ENCODE peak calls at places on chromosomes 3 and 15, in seven cellular contexts. One of them, this sample, is unnamed.

GRCh38 chr15:36066757-36067156 is 512.7 kb upstream of the CDIN1 start:
- DNase-seq in AG04450: no peak
- DNase-seq in GM13977: no peak
- DNase-seq in stimulated activated naive CD8-positive, alpha-beta T cell treated with anti-CD3 and anti-CD28 coated beads, Interleukin-15, amount 100 ng/mL, for 72 hours: no peak
- DNase-seq in T-helper 1 cell: no peak
- DNase-seq in ELR: no peak
- DNase-seq in osteocyte: no peak
- DNase-seq in this sample: no peak

GRCh38 chr15:56180851-56181250 is 62.8 kb downstream of the RFX7 start:
- DNase-seq in T-helper 1 cell: no peak
- DNase-seq in AG04450: no peak
- DNase-seq in stimulated activated naive CD8-positive, alpha-beta T cell treated with anti-CD3 and anti-CD28 coated beads, Interleukin-15, amount 100 ng/mL, for 72 hours: no peak
- DNase-seq in osteocyte: no peak
- DNase-seq in ELR: no peak
- DNase-seq in GM13977: no peak
- DNase-seq in this sample: no peak

GRCh38 chr3:184174278-184174645 is 393 bp upstream of the AP2M1 start:
- DNase-seq in AG04450: no peak
- DNase-seq in T-helper 1 cell: no peak
- DNase-seq in ELR: no peak
- DNase-seq in stimulated activated naive CD8-positive, alpha-beta T cell treated with anti-CD3 and anti-CD28 coated beads, Interleukin-15, amount 100 ng/mL, for 72 hours: no peak
- DNase-seq in osteocyte: no peak
- DNase-seq in GM13977: no peak
- DNase-seq in this sample: no peak

GRCh38 chr3:111473550-111473949 is 68.4 kb upstream of the CD96 start:
- DNase-seq in GM13977: no peak
- DNase-seq in ELR: peak; percentile 8
- DNase-seq in T-helper 1 cell: no peak
- DNase-seq in stimulated activated naive CD8-positive, alpha-beta T cell treated with anti-CD3 and anti-CD28 coated beads, Interleukin-15, amount 100 ng/mL, for 72 hours: no peak
- DNase-seq in AG04450: no peak
- DNase-seq in osteocyte: no peak
- DNase-seq in this sample: no peak

GRCh38 chr3:72082121-72082715 is 297.3 kb upstream of the PROK2 start:
- DNase-seq in AG04450: no peak
- DNase-seq in T-helper 1 cell: no peak
- DNase-seq in osteocyte: no peak
- DNase-seq in ELR: no peak
- DNase-seq in GM13977: peak; percentile 77
- DNase-seq in stimulated activated naive CD8-positive, alpha-beta T cell treated with anti-CD3 and anti-CD28 coated beads, Interleukin-15, amount 100 ng/mL, for 72 hours: no peak
- DNase-seq in this sample: no peak

GRCh38 chr3:171159024-171159821 is 132.7 kb upstream of the SLC2A2 start:
- DNase-seq in AG04450: no peak
- DNase-seq in GM13977: no peak
- DNase-seq in ELR: no peak
- DNase-seq in osteocyte: no peak
- DNase-seq in T-helper 1 cell: no peak
- DNase-seq in stimulated activated naive CD8-positive, alpha-beta T cell treated with anti-CD3 and anti-CD28 coated beads, Interleukin-15, amount 100 ng/mL, for 72 hours: no peak
- DNase-seq in this sample: no peak

GRCh38 chr15:67646847-67647246 is 104.3 kb downstream of the MAP2K5 start:
- DNase-seq in ELR: no peak
- DNase-seq in osteocyte: no peak
- DNase-seq in stimulated activated naive CD8-positive, alpha-beta T cell treated with anti-CD3 and anti-CD28 coated beads, Interleukin-15, amount 100 ng/mL, for 72 hours: no peak
- DNase-seq in AG04450: no peak
- DNase-seq in T-helper 1 cell: no peak
- DNase-seq in GM13977: no peak
- DNase-seq in this sample: no peak

GRCh38 chr3:71973337-71974030 is 188.5 kb upstream of the PROK2 start:
- DNase-seq in AG04450: no peak
- DNase-seq in osteocyte: no peak
- DNase-seq in ELR: no peak
- DNase-seq in stimulated activated naive CD8-positive, alpha-beta T cell treated with anti-CD3 and anti-CD28 coated beads, Interleukin-15, amount 100 ng/mL, for 72 hours: no peak
- DNase-seq in T-helper 1 cell: no peak
- DNase-seq in GM13977: no peak
- DNase-seq in this sample: no peak

GRCh38 chr3:139607981-139608380 is 68.4 kb upstream of the RBP1 start:
- DNase-seq in stimulated activated naive CD8-positive, alpha-beta T cell treated with anti-CD3 and anti-CD28 coated beads, Interleukin-15, amount 100 ng/mL, for 72 hours: no peak
- DNase-seq in GM13977: no peak
- DNase-seq in T-helper 1 cell: no peak
- DNase-seq in AG04450: no peak
- DNase-seq in ELR: no peak
- DNase-seq in osteocyte: no peak
- DNase-seq in this sample: no peak

GRCh38 chr3:13411186-13411860 is 8.8 kb downstream of the NUP210 start:
- DNase-seq in AG04450: no peak
- DNase-seq in T-helper 1 cell: no peak
- DNase-seq in GM13977: no peak
- DNase-seq in ELR: no peak
- DNase-seq in stimulated activated naive CD8-positive, alpha-beta T cell treated with anti-CD3 and anti-CD28 coated beads, Interleukin-15, amount 100 ng/mL, for 72 hours: no peak
- DNase-seq in osteocyte: no peak
- DNase-seq in this sample: no peak

GRCh38 chr3:178646205-178646604 is 110.0 kb downstream of the KCNMB2 start:
- DNase-seq in GM13977: no peak
- DNase-seq in stimulated activated naive CD8-positive, alpha-beta T cell treated with anti-CD3 and anti-CD28 coated beads, Interleukin-15, amount 100 ng/mL, for 72 hours: no peak
- DNase-seq in T-helper 1 cell: no peak
- DNase-seq in AG04450: no peak
- DNase-seq in ELR: no peak
- DNase-seq in osteocyte: no peak
- DNase-seq in this sample: no peak

GRCh38 chr3:156535162-156535627 is 19.7 kb downstream of the SSR3 start:
- DNase-seq in osteocyte: peak; percentile 91
- DNase-seq in stimulated activated naive CD8-positive, alpha-beta T cell treated with anti-CD3 and anti-CD28 coated beads, Interleukin-15, amount 100 ng/mL, for 72 hours: no peak
- DNase-seq in ELR: peak; percentile 99
- DNase-seq in GM13977: no peak
- DNase-seq in AG04450: peak; percentile 98
- DNase-seq in T-helper 1 cell: no peak
- DNase-seq in this sample: no peak

GRCh38 chr15:67359431-67360082 is 105.0 kb downstream of the IQCH start:
- DNase-seq in osteocyte: no peak
- DNase-seq in AG04450: no peak
- DNase-seq in T-helper 1 cell: no peak
- DNase-seq in GM13977: no peak
- DNase-seq in ELR: no peak
- DNase-seq in stimulated activated naive CD8-positive, alpha-beta T cell treated with anti-CD3 and anti-CD28 coated beads, Interleukin-15, amount 100 ng/mL, for 72 hours: no peak
- DNase-seq in this sample: no peak

GRCh38 chr3:193831495-193832455 is 238.8 kb downstream of the OPA1 start:
- DNase-seq in stimulated activated naive CD8-positive, alpha-beta T cell treated with anti-CD3 and anti-CD28 coated beads, Interleukin-15, amount 100 ng/mL, for 72 hours: no peak
- DNase-seq in T-helper 1 cell: no peak
- DNase-seq in GM13977: peak; percentile 35
- DNase-seq in osteocyte: no peak
- DNase-seq in ELR: no peak
- DNase-seq in AG04450: no peak
- DNase-seq in this sample: no peak

GRCh38 chr15:22956257-22956979 is 23.8 kb downstream of the CYFIP1 start:
- DNase-seq in ELR: no peak
- DNase-seq in GM13977: no peak
- DNase-seq in AG04450: no peak
- DNase-seq in T-helper 1 cell: no peak
- DNase-seq in osteocyte: no peak
- DNase-seq in stimulated activated naive CD8-positive, alpha-beta T cell treated with anti-CD3 and anti-CD28 coated beads, Interleukin-15, amount 100 ng/mL, for 72 hours: no peak
- DNase-seq in this sample: no peak

GRCh38 chr15:30921781-30922371 is 18.2 kb downstream of the FAN1 start:
- DNase-seq in stimulated activated naive CD8-positive, alpha-beta T cell treated with anti-CD3 and anti-CD28 coated beads, Interleukin-15, amount 100 ng/mL, for 72 hours: no peak
- DNase-seq in osteocyte: no peak
- DNase-seq in GM13977: no peak
- DNase-seq in AG04450: no peak
- DNase-seq in T-helper 1 cell: no peak
- DNase-seq in ELR: no peak
- DNase-seq in this sample: no peak

GRCh38 chr3:16073218-16073617 is 101.3 kb upstream of the GALNT15 start:
- DNase-seq in ELR: no peak
- DNase-seq in T-helper 1 cell: no peak
- DNase-seq in GM13977: no peak
- DNase-seq in stimulated activated naive CD8-positive, alpha-beta T cell treated with anti-CD3 and anti-CD28 coated beads, Interleukin-15, amount 100 ng/mL, for 72 hours: no peak
- DNase-seq in osteocyte: no peak
- DNase-seq in AG04450: no peak
- DNase-seq in this sample: no peak

GRCh38 chr15:36797128-36797527 is 217.7 kb downstream of the CDIN1 start:
- DNase-seq in AG04450: no peak
- DNase-seq in osteocyte: no peak
- DNase-seq in ELR: no peak
- DNase-seq in stimulated activated naive CD8-positive, alpha-beta T cell treated with anti-CD3 and anti-CD28 coated beads, Interleukin-15, amount 100 ng/mL, for 72 hours: no peak
- DNase-seq in T-helper 1 cell: no peak
- DNase-seq in GM13977: no peak
- DNase-seq in this sample: no peak

GRCh38 chr3:126945891-126946290 is 37.0 kb upstream of the PLXNA1 start:
- DNase-seq in T-helper 1 cell: no peak
- DNase-seq in stimulated activated naive CD8-positive, alpha-beta T cell treated with anti-CD3 and anti-CD28 coated beads, Interleukin-15, amount 100 ng/mL, for 72 hours: no peak
- DNase-seq in GM13977: no peak
- DNase-seq in AG04450: no peak
- DNase-seq in osteocyte: no peak
- DNase-seq in ELR: no peak
- DNase-seq in this sample: no peak

GRCh38 chr15:82294061-82294690 is 31.6 kb downstream of the SAXO2 start:
- DNase-seq in ELR: no peak
- DNase-seq in stimulated activated naive CD8-positive, alpha-beta T cell treated with anti-CD3 and anti-CD28 coated beads, Interleukin-15, amount 100 ng/mL, for 72 hours: no peak
- DNase-seq in AG04450: no peak
- DNase-seq in osteocyte: peak; percentile 71
- DNase-seq in GM13977: no peak
- DNase-seq in T-helper 1 cell: no peak
- DNase-seq in this sample: no peak

GRCh38 chr3:187919018-187919417 is 173.8 kb upstream of the BCL6 start:
- DNase-seq in GM13977: no peak
- DNase-seq in T-helper 1 cell: peak; percentile 38
- DNase-seq in ELR: no peak
- DNase-seq in AG04450: no peak
- DNase-seq in osteocyte: no peak
- DNase-seq in stimulated activated naive CD8-positive, alpha-beta T cell treated with anti-CD3 and anti-CD28 coated beads, Interleukin-15, amount 100 ng/mL, for 72 hours: peak; percentile 64
- DNase-seq in this sample: peak; percentile 77

GRCh38 chr3:71217640-71218222 is 365.8 kb downstream of the FOXP1 start:
- DNase-seq in stimulated activated naive CD8-positive, alpha-beta T cell treated with anti-CD3 and anti-CD28 coated beads, Interleukin-15, amount 100 ng/mL, for 72 hours: no peak
- DNase-seq in AG04450: no peak
- DNase-seq in T-helper 1 cell: no peak
- DNase-seq in osteocyte: no peak
- DNase-seq in GM13977: no peak
- DNase-seq in ELR: no peak
- DNase-seq in this sample: no peak

GRCh38 chr15:77009176-77009575 is 14.2 kb downstream of the PSTPIP1 start:
- DNase-seq in AG04450: no peak
- DNase-seq in GM13977: no peak
- DNase-seq in stimulated activated naive CD8-positive, alpha-beta T cell treated with anti-CD3 and anti-CD28 coated beads, Interleukin-15, amount 100 ng/mL, for 72 hours: no peak
- DNase-seq in osteocyte: no peak
- DNase-seq in T-helper 1 cell: no peak
- DNase-seq in ELR: no peak
- DNase-seq in this sample: no peak

GRCh38 chr15:100253640-100254039 is 88.1 kb downstream of the ADAMTS17 start:
- DNase-seq in stimulated activated naive CD8-positive, alpha-beta T cell treated with anti-CD3 and anti-CD28 coated beads, Interleukin-15, amount 100 ng/mL, for 72 hours: no peak
- DNase-seq in GM13977: no peak
- DNase-seq in T-helper 1 cell: no peak
- DNase-seq in osteocyte: no peak
- DNase-seq in AG04450: no peak
- DNase-seq in ELR: no peak
- DNase-seq in this sample: no peak

GRCh38 chr3:48514431-48515227 is 10.7 kb upstream of the SHISA5 start:
- DNase-seq in ELR: no peak
- DNase-seq in AG04450: no peak
- DNase-seq in T-helper 1 cell: no peak
- DNase-seq in GM13977: peak; percentile 30
- DNase-seq in stimulated activated naive CD8-positive, alpha-beta T cell treated with anti-CD3 and anti-CD28 coated beads, Interleukin-15, amount 100 ng/mL, for 72 hours: no peak
- DNase-seq in osteocyte: no peak
- DNase-seq in this sample: peak; percentile 52

GRCh38 chr3:183032904-183033555 is 52.7 kb upstream of the DCUN1D1 start:
- DNase-seq in GM13977: no peak
- DNase-seq in AG04450: no peak
- DNase-seq in T-helper 1 cell: no peak
- DNase-seq in ELR: no peak
- DNase-seq in stimulated activated naive CD8-positive, alpha-beta T cell treated with anti-CD3 and anti-CD28 coated beads, Interleukin-15, amount 100 ng/mL, for 72 hours: no peak
- DNase-seq in osteocyte: no peak
- DNase-seq in this sample: no peak

GRCh38 chr3:55486101-55486856 is 827 bp downstream of the WNT5A start:
- DNase-seq in osteocyte: no peak
- DNase-seq in AG04450: no peak
- DNase-seq in T-helper 1 cell: no peak
- DNase-seq in GM13977: no peak
- DNase-seq in stimulated activated naive CD8-positive, alpha-beta T cell treated with anti-CD3 and anti-CD28 coated beads, Interleukin-15, amount 100 ng/mL, for 72 hours: peak; percentile 1
- DNase-seq in ELR: peak; percentile 78
- DNase-seq in this sample: no peak

This sample was measured in CD8-positive, alpha-beta memory T cell.